ENCODE peak calls at places on chromosomes 16 and 17, in ten cellular contexts. J, X, Z, P, Q, F, C, T, D and Y are unnamed samples.

GRCh38 chr16:75311383-75311938 is 60.0 kb upstream of the BCAR1 start:
- DNase-seq in J (no peak), X (no peak), Z (peak; percentile 12), P (no peak), Q (no peak), F (peak; percentile 36), C (no peak), T (no peak), D (no peak), Y (no peak)

GRCh38 chr17:46819906-46820351 is 1.4 kb upstream of the WNT3 start:
- DNase-seq in J (no peak), X (no peak), Z (no peak), P (no peak), Q (no peak), F (no peak), C (no peak), T (no peak), D (no peak), Y (no peak)

GRCh38 chr17:69179227-69179952 is 37.7 kb upstream of the ABCA6 start:
- DNase-seq in J (no peak), X (no peak), Z (no peak), P (no peak), Q (peak; percentile 50), F (peak; percentile 50), C (peak; percentile 51), T (no peak), D (peak; percentile 11), Y (peak; percentile 33)

GRCh38 chr16:14338236-14338635 is 267.1 kb downstream of the MRTFB start:
- DNase-seq in J (no peak), X (no peak), Z (no peak), P (no peak), Q (no peak), F (no peak), C (no peak), T (no peak), D (no peak), Y (no peak)

GRCh38 chr17:2718150-2718938 is 6.8 kb upstream of the CLUH start:
- DNase-seq in J (no peak), X (no peak), Z (no peak), P (no peak), Q (no peak), F (no peak), C (peak; percentile 26), T (no peak), D (no peak), Y (no peak)

GRCh38 chr16:27740496-27741201 is 190.7 kb downstream of the KATNIP start:
- DNase-seq in J (no peak), X (no peak), Z (no peak), P (no peak), Q (no peak), F (no peak), C (no peak), T (no peak), D (no peak), Y (no peak)

GRCh38 chr16:50889276-50889675 is 147.4 kb downstream of the CYLD start:
- DNase-seq in J (no peak), X (no peak), Z (no peak), P (no peak), Q (no peak), F (no peak), C (no peak), T (no peak), D (no peak), Y (no peak)

GRCh38 chr16:11957591-11958395 is 7.2 kb upstream of the TNFRSF17 start:
- DNase-seq in J (no peak), X (no peak), Z (peak; percentile 51), P (no peak), Q (no peak), F (peak; percentile 13), C (no peak), T (no peak), D (no peak), Y (peak; percentile 59)

GRCh38 chr17:41301916-41302901 is at the start of gene KRTAP29-1:
- DNase-seq in J (peak; percentile 11), X (no peak), Z (no peak), P (no peak), Q (no peak), F (no peak), C (peak; percentile 22), T (no peak), D (no peak), Y (no peak)

GRCh38 chr16:84183911-84184310 is 2.9 kb downstream of the TAF1C start:
- DNase-seq in J (no peak), X (no peak), Z (no peak), P (no peak), Q (no peak), F (no peak), C (no peak), T (no peak), D (no peak), Y (no peak)
- H3K36me3 ChIP-seq in J (no peaks in the 10 kb centered on the region), X (peaks cover 37% of the 10 kb centered on the region), Z (peaks cover 57% of the 10 kb centered on the region), P (no peaks in the 10 kb centered on the region), Q (peaks cover 2% of the 10 kb centered on the region), F (peaks cover 49% of the 10 kb centered on the region), C (peaks cover 23% of the 10 kb centered on the region), T (peaks cover 15% of the 10 kb centered on the region), D (no peaks in the 10 kb centered on the region), Y (no peaks in the 10 kb centered on the region)

GRCh38 chr17:57584050-57584551 is 161.0 kb downstream of the CCDC182 start:
- DNase-seq in J (no peak), X (no peak), Z (no peak), P (no peak), Q (no peak), F (no peak), C (no peak), T (no peak), D (no peak), Y (no peak)

GRCh38 chr17:57585341-57586098 is 159.6 kb downstream of the CCDC182 start:
- DNase-seq in J (no peak), X (no peak), Z (no peak), P (no peak), Q (no peak), F (no peak), C (no peak), T (no peak), D (no peak), Y (peak; percentile 78)

GRCh38 chr17:57588086-57588485 is 157.0 kb downstream of the CCDC182 start:
- DNase-seq in J (no peak), X (no peak), Z (no peak), P (no peak), Q (no peak), F (no peak), C (peak; percentile 19), T (no peak), D (no peak), Y (no peak)

GRCh38 chr17:57587201-57587870 is 157.8 kb downstream of the CCDC182 start:
- DNase-seq in J (no peak), X (no peak), Z (no peak), P (no peak), Q (no peak), F (no peak), C (no peak), T (no peak), D (no peak), Y (no peak)

GRCh38 chr17:57586099-57586702 is 158.9 kb downstream of the CCDC182 start:
- DNase-seq in J (no peak), X (no peak), Z (no peak), P (no peak), Q (no peak), F (no peak), C (no peak), T (no peak), D (no peak), Y (no peak)
- H3K36me3 ChIP-seq in J (no peaks in the 10 kb centered on the region), X (no peaks in the 10 kb centered on the region), Z (no peaks in the 10 kb centered on the region), P (no peaks in the 10 kb centered on the region), Q (no peaks in the 10 kb centered on the region), F (no peaks in the 10 kb centered on the region), C (no peaks in the 10 kb centered on the region), T (no peaks in the 10 kb centered on the region), D (no peaks in the 10 kb centered on the region), Y (no peaks in the 10 kb centered on the region)

GRCh38 chr17:76736349-76737081 is 616 bp downstream of the SRSF2 start:
- DNase-seq in J (peak; percentile 81), X (no peak), Z (peak; percentile 91), P (peak; percentile 37), Q (peak; percentile 49), F (peak; percentile 60), C (no peak), T (no peak), D (peak; percentile 90), Y (peak; percentile 69)

GRCh38 chr17:76735586-76736348 is 1.4 kb downstream of the SRSF2 start:
- DNase-seq in J (no peak), X (no peak), Z (no peak), P (no peak), Q (no peak), F (no peak), C (no peak), T (no peak), D (no peak), Y (no peak)

GRCh38 chr17:76737676-76738467 is at the start of gene MFSD11:
- DNase-seq in J (peak; percentile 92), X (peak; percentile 47), Z (peak; percentile 96), P (peak; percentile 75), Q (peak; percentile 94), F (peak; percentile 94), C (peak; percentile 85), T (peak; percentile 90), D (peak; percentile 98), Y (peak; percentile 96)

GRCh38 chr17:76738468-76738850 is 540 bp downstream of the MFSD11 start:
- DNase-seq in J (no peak), X (no peak), Z (peak; percentile 33), P (no peak), Q (no peak), F (no peak), C (no peak), T (peak; percentile 21), D (no peak), Y (no peak)

GRCh38 chr17:76737082-76737675 is at the start of gene SRSF2:
- DNase-seq in J (peak; percentile 98), X (peak; percentile 91), Z (peak; percentile 99), P (peak; percentile 89), Q (peak; percentile 99), F (peak; percentile 97), C (peak; percentile 90), T (peak; percentile 97), D (peak; percentile 99), Y (peak; percentile 99)
- H3K36me3 ChIP-seq in J (no peaks in the 10 kb centered on the region), X (peaks cover 16% of the 10 kb centered on the region), Z (peaks cover 46% of the 10 kb centered on the region), P (peaks cover 45% of the 10 kb centered on the region), Q (peaks cover 31% of the 10 kb centered on the region), F (peaks cover 22% of the 10 kb centered on the region), C (peaks cover 9% of the 10 kb centered on the region), T (peaks cover 55% of the 10 kb centered on the region), D (no peaks in the 10 kb centered on the region), Y (peaks cover 52% of the 10 kb centered on the region)

GRCh38 chr16:2044541-2044940 is 3.1 kb downstream of the NTHL1 start:
- DNase-seq in J (no peak), X (no peak), Z (peak; percentile 63), P (no peak), Q (no peak), F (no peak), C (no peak), T (no peak), D (no peak), Y (no peak)

GRCh38 chr16:2042171-2042570 is 5.5 kb downstream of the NTHL1 start:
- DNase-seq in J (no peak), X (no peak), Z (no peak), P (no peak), Q (no peak), F (no peak), C (no peak), T (no peak), D (no peak), Y (no peak)

GRCh38 chr16:2042666-2043295 is 4.9 kb downstream of the NTHL1 start:
- DNase-seq in J (no peak), X (no peak), Z (no peak), P (no peak), Q (no peak), F (no peak), C (no peak), T (no peak), D (no peak), Y (no peak)

GRCh38 chr16:2043980-2044451 is 3.6 kb downstream of the NTHL1 start:
- DNase-seq in J (no peak), X (no peak), Z (peak; percentile 66), P (no peak), Q (no peak), F (no peak), C (no peak), T (no peak), D (no peak), Y (no peak)

GRCh38 chr16:2043296-2043979 is 4.2 kb downstream of the NTHL1 start:
- DNase-seq in J (no peak), X (no peak), Z (no peak), P (no peak), Q (peak; percentile 50), F (no peak), C (peak; percentile 30), T (no peak), D (no peak), Y (no peak)
- H3K36me3 ChIP-seq in J (no peaks in the 10 kb centered on the region), X (peaks cover 5% of the 10 kb centered on the region), Z (peaks cover 13% of the 10 kb centered on the region), P (no peaks in the 10 kb centered on the region), Q (no peaks in the 10 kb centered on the region), F (peaks cover 13% of the 10 kb centered on the region), C (no peaks in the 10 kb centered on the region), T (no peaks in the 10 kb centered on the region), D (no peaks in the 10 kb centered on the region), Y (peaks cover 16% of the 10 kb centered on the region)